ENCODE peak calls at places on chromosome 9, in five cellular contexts. Q is GM10248, X is type B pancreatic cell, H is tibial nerve, N is tibial artery. T is an unnamed sample.
A peak's percentile ranks its signal among the peaks of the same experiment; 100 is the strongest.

GRCh38 chr9:112020680-112021596 is 124.3 kb downstream of the UGCG start:
- DNase-seq in Q (peak; percentile 31), X (no peak), H (no peak), N (no peak), T (no peak)

GRCh38 chr9:109953300-109953699 is 173.3 kb downstream of the PALM2AKAP2 start:
- DNase-seq in Q (no peak), X (no peak), H (no peak), N (no peak), T (no peak)

GRCh38 chr9:23850242-23851023 is 24.4 kb upstream of the ELAVL2 start:
- DNase-seq in Q (no peak), X (no peak), H (no peak), N (no peak), T (no peak)

GRCh38 chr9:98867109-98867433 is 59.6 kb downstream of the GALNT12 start:
- DNase-seq in Q (no peak), X (no peak), H (no peak), N (no peak), T (no peak)

GRCh38 chr9:13823021-13823420 is 490.9 kb downstream of the NFIB start:
- DNase-seq in Q (no peak), X (no peak), H (no peak), N (no peak), T (no peak)

GRCh38 chr9:120344230-120344629 is 235.7 kb downstream of the CDK5RAP2 start:
- DNase-seq in Q (no peak), X (no peak), H (no peak), N (no peak), T (no peak)

GRCh38 chr9:96859461-96860198 is 5.3 kb upstream of the ZNF782 start:
- DNase-seq in Q (no peak), X (no peak), H (no peak), N (no peak), T (no peak)

GRCh38 chr9:31753756-31754155 is 630.7 kb upstream of the ACO1 start:
- DNase-seq in Q (no peak), X (no peak), H (no peak), N (no peak), T (no peak)

GRCh38 chr9:125396799-125397198 is 135.2 kb downstream of the GAPVD1 start:
- DNase-seq in Q (no peak), X (no peak), H (no peak), N (no peak), T (no peak)

GRCh38 chr9:92245005-92245797 is 48.3 kb downstream of the IARS1 start:
- DNase-seq in Q (no peak), X (no peak), H (no peak), N (no peak), T (no peak)

GRCh38 chr9:134533850-134534585 is 107.6 kb upstream of the COL5A1 start:
- DNase-seq in Q (no peak), X (no peak), H (no peak), N (no peak), T (no peak)

GRCh38 chr9:95088421-95089161 is 228.9 kb downstream of the FANCC start:
- DNase-seq in Q (no peak), X (no peak), H (no peak), N (no peak), T (no peak)

GRCh38 chr9:108442604-108443277 is 413.0 kb downstream of the ACTL7B start:
- DNase-seq in Q (no peak), X (no peak), H (no peak), N (no peak), T (no peak)

GRCh38 chr9:112434487-112434886 is 52.1 kb upstream of the KIAA1958 start:
- DNase-seq in Q (no peak), X (no peak), H (no peak), N (no peak), T (no peak)

GRCh38 chr9:98445576-98445975 is 190.1 kb upstream of the TBC1D2 start:
- DNase-seq in Q (no peak), X (no peak), H (no peak), N (no peak), T (no peak)

GRCh38 chr9:35907732-35908483 is 1.4 kb upstream of the SPAAR start:
- DNase-seq in Q (no peak), X (no peak), H (peak; percentile 82), N (peak; percentile 74), T (no peak)

GRCh38 chr9:128473104-128473503 is 17.3 kb downstream of the ODF2 start:
- DNase-seq in Q (no peak), X (no peak), H (no peak), N (no peak), T (no peak)

GRCh38 chr9:113137196-113138168 is 13.3 kb upstream of the SLC31A2 start:
- DNase-seq in Q (no peak), X (no peak), H (no peak), N (no peak), T (no peak)

GRCh38 chr9:89991204-89991790 is 386.5 kb downstream of the GADD45G start:
- DNase-seq in Q (no peak), X (no peak), H (no peak), N (no peak), T (no peak)

GRCh38 chr9:95992536-95992935 is 117.0 kb downstream of the ERCC6L2 start:
- DNase-seq in Q (no peak), X (no peak), H (no peak), N (no peak), T (no peak)

GRCh38 chr9:90107021-90107771 is 502.4 kb downstream of the GADD45G start:
- DNase-seq in Q (no peak), X (no peak), H (peak; percentile 49), N (no peak), T (no peak)

GRCh38 chr9:108486791-108487190 is 369.0 kb downstream of the ACTL7B start:
- DNase-seq in Q (no peak), X (no peak), H (no peak), N (no peak), T (no peak)

GRCh38 chr9:37329576-37329975 is 92.9 kb upstream of the GRHPR start:
- DNase-seq in Q (no peak), X (no peak), H (no peak), N (no peak), T (no peak)

GRCh38 chr9:89730715-89731114 is 125.9 kb downstream of the GADD45G start:
- DNase-seq in Q (no peak), X (no peak), H (no peak), N (no peak), T (no peak)

GRCh38 chr9:79470957-79471356 is 100.8 kb upstream of the TLE4 start:
- DNase-seq in Q (no peak), X (no peak), H (no peak), N (no peak), T (no peak)

GRCh38 chr9:81416476-81417298 is 272.7 kb downstream of the TLE1 start:
- DNase-seq in Q (no peak), X (no peak), H (no peak), N (no peak), T (no peak)

GRCh38 chr9:121567142-121568100 is 67.8 kb upstream of the GGTA1 start:
- DNase-seq in Q (no peak), X (no peak), H (no peak), N (no peak), T (no peak)

GRCh38 chr9:8869812-8870211 is 1070.2 kb upstream of the DMAC1 start:
- DNase-seq in Q (no peak), X (no peak), H (no peak), N (no peak), T (no peak)

GRCh38 chr9:84357235-84357634 is 16.7 kb upstream of the SLC28A3 start:
- DNase-seq in Q (no peak), X (no peak), H (no peak), N (no peak), T (no peak)

GRCh38 chr9:10876333-10876732 is 263.5 kb upstream of the PTPRD start:
- DNase-seq in Q (no peak), X (no peak), H (no peak), N (no peak), T (no peak)

GRCh38 chr9:88678431-88678830 is 143.5 kb downstream of the NXNL2 start:
- DNase-seq in Q (no peak), X (no peak), H (no peak), N (no peak), T (no peak)
- TF ChIP-seq CTCF in Q (no peak), X (no peak), H (no peak), N (no peak), T (no peak)

GRCh38 chr9:15416880-15417279 is 5.8 kb upstream of the SNAPC3 start:
- DNase-seq in Q (peak; percentile 49), X (no peak), H (peak; percentile 52), N (no peak), T (no peak)
- TF ChIP-seq CTCF in Q (peak; percentile 32), X (peak; percentile 55), H (no peak), N (peak; percentile 38), T (no peak)

GRCh38 chr9:99906403-99907207 is at the start of gene STX17:
- DNase-seq in Q (peak; percentile 93), X (peak; percentile 87), H (peak; percentile 71), N (peak; percentile 61), T (peak; percentile 78)
- TF ChIP-seq CTCF in Q (no peak), X (no peak), H (no peak), N (no peak), T (no peak)

DNA sequence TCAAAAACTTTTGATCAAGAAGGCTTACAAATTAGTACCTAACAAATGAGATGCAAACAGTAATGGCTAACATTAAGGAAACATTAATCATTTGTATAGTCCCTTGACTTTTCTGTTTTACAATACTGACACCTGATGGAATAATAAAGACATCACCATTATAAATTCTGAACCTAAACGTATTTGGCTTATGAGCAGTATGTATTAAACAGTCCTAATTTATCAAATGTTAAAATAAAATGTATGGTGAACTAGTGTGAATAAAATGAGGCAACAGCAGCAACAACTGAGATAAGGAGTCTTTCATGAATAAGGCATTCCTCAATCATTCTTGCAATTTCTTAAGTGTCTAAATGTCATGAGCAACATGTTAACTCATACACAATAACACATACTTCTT is 6.0 kb downstream of the PUM3 start:
- DNase-seq in Q (no peak), X (no peak), H (no peak), N (no peak), T (no peak)
- TF ChIP-seq CTCF in Q (no peak), X (peak; percentile 62), H (peak; percentile 11), N (peak; percentile 42), T (no peak)

DNA sequence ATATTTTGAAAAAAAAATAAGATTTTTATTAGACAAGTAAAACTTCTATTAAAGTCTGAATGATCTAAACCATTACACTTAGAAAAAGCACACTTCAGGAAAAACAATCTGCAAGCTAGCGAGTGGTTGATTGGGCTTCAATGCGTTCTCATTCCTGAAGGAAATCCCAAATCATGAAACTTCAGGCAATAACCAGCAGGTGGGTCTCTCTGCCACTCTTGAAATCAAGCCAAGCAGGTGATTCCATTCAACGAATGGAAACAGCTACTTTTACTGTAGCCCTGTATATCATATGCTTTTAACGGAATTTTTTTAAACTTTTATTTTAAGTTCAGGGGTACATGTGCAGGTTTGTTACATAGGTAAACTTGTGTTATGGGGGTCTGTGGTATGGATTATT is 234.5 kb upstream of the TRPM3 start:
- DNase-seq in Q (no peak), X (no peak), H (no peak), N (no peak), T (no peak)
- TF ChIP-seq CTCF in Q (no peak), X (peak; percentile 33), H (no peak), N (no peak), T (no peak)

GRCh38 chr9:1051286-1052118 is 1.3 kb downstream of the DMRT2 start:
- DNase-seq in Q (no peak), X (peak; percentile 77), H (peak; percentile 42), N (no peak), T (no peak)
- TF ChIP-seq CTCF in Q (no peak), X (peak; percentile 48), H (no peak), N (no peak), T (no peak)